ENCODE peak calls at places on chromosomes 12 and 14, in six cellular contexts. P is transverse colon; Y is CD8-positive, alpha-beta T cell; E is psoas muscle; R is stomach; X is body of pancreas. G is an unnamed sample.

GRCh38 chr12:40226652-40227051 is 1.9 kb downstream of the LRRK2 start:
- DNase-seq in P (peak), Y (no peak), E (peak), R (no peak), X (peak), G (no peak)

GRCh38 chr12:43882578-43883178 is 46.8 kb downstream of the TMEM117 start:
- DNase-seq in P (peak), Y (peak), E (no peak), R (no peak), X (peak), G (no peak)

GRCh38 chr14:75373133-75373532 is 54.7 kb upstream of the JDP2 start:
- DNase-seq in P (no peak), Y (no peak), E (no peak), R (no peak), X (no peak), G (no peak)

GRCh38 chr12:17204289-17205054 is 598.5 kb upstream of the LMO3 start:
- DNase-seq in P (no peak), Y (no peak), E (no peak), R (no peak), X (no peak), G (no peak)

GRCh38 chr14:61342486-61342885 is 21.1 kb downstream of the PRKCH start:
- DNase-seq in P (peak), Y (peak), E (no peak), R (no peak), X (peak), G (no peak)

GRCh38 chr12:1533602-1534304 is 60.6 kb downstream of the FBXL14 start:
- DNase-seq in P (peak), Y (peak), E (no peak), R (no peak), X (no peak), G (no peak)

GRCh38 chr14:105700622-105701288 is 174.4 kb downstream of the TMEM121 start:
- DNase-seq in P (peak), Y (no peak), E (no peak), R (no peak), X (no peak), G (no peak)

GRCh38 chr14:104981699-104982541 is 3.7 kb upstream of the CLBA1 start:
- DNase-seq in P (no peak), Y (no peak), E (no peak), R (no peak), X (no peak), G (no peak)

GRCh38 chr12:63064080-63064479 is 86.9 kb downstream of the AVPR1A start:
- DNase-seq in P (no peak), Y (no peak), E (no peak), R (no peak), X (no peak), G (no peak)

DNA sequence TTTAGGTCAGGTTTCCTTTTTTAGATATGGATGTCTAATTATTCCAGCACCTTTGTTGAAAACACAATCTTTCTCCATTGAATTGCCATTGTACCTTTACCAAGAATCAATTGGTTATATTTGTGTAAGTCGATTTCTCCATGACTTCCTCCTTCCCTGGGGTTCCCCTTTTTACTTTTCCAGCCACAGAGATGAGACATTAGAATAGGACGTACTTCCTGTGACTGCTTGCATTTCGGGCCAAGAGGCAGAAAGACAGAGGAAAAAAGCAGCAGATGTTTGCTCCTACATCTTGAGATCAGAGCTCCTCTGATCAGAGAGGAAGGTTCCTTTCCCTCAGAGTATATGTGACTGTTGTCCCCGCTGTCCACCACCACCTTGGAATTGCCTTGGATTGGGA is 453.7 kb upstream of the RGS6 start:
- DNase-seq in P (no peak), Y (no peak), E (no peak), R (no peak), X (peak), G (no peak)
- H3K4me3 ChIP-seq in P (no peak), Y (no peak), E (no peak), R (no peak), X (no peak), G (no peak)

DNA sequence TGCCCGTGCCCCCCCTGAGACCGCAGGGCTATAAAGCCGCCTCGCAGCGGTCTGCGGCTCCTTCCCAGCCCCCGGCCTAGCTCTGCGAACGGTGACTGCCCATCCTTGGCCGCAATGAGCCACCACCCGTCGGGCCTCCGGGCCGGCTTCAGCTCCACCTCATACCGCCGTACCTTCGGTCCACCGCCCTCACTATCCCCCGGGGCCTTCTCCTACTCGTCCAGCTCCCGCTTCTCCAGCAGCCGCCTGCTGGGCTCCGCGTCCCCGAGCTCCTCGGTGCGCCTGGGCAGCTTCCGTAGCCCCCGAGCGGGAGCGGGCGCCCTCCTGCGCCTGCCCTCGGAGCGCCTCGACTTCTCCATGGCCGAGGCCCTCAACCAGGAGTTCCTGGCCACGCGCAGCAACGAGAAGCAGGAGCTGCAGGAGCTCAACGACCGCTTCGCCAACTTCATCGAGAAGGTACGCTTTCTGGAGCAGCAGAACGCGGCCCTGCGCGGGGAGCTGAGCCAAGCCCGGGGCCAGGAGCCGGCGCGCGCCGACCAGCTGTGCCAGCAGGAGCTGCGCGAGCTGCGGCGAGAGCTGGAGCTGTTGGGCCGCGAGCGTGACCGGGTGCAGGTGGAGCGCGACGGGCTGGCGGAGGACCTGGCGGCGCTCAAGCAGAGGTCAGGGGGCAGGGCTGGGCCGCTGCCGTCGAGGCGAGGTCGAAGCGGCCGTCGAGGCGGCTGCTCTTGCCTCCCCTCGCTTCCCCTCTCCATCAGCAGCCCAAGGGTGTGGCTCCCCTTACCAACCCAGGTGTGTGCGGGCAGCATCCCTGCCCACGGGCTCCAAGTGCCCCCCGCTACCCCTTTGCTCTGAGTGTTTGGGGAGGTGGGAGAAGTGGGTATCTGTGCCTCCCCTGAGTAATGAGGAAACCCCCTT is at the start of gene PRPH:
- DNase-seq in P (no peak), Y (no peak), E (no peak), R (no peak), X (no peak), G (no peak)
- H3K4me3 ChIP-seq in P (peak), Y (no peak), E (no peak), R (peak), X (no peak), G (no peak)

GRCh38 chr12:49549735-49550710 is 11.2 kb downstream of the KCNH3 start:
- DNase-seq in P (no peak), Y (no peak), E (no peak), R (no peak), X (no peak), G (no peak)
- H3K4me3 ChIP-seq in P (no peak), Y (peak), E (peak), R (no peak), X (no peak), G (no peak)

DNA sequence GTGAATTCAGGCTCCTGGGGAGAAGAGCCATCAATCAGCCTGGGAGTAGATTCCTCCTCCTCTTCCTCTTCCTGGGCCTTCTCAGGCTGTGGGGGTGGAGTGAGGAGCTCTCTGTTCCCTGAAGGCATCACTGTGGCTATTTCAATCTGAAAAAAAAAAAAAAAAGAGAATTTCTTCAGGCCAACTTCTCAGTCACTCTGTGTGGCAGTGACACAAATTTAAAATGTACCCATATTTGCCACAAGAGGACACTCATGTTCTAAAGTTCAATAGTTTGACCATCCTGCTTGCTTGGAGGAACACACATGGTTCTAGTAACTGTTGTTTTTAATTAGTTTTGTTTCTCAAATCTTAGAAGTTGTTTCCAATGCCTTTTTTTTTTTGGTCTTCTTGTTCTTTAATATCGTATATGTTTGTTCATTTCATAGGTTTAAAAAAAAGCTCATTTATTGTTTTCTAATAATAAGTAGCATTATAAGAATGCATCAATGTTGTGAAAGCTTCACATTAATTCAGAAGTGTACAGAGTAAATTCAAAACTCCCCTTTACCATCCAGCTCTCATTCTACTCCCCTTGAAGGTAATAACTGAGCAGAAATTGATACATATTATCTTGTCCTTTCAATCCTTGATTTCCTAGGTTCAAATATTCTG is 23.3 kb upstream of the CCER1 start:
- DNase-seq in P (no peak), Y (no peak), E (no peak), R (no peak), X (peak), G (no peak)
- H3K4me3 ChIP-seq in P (no peak), Y (no peak), E (no peak), R (no peak), X (no peak), G (no peak)

DNA sequence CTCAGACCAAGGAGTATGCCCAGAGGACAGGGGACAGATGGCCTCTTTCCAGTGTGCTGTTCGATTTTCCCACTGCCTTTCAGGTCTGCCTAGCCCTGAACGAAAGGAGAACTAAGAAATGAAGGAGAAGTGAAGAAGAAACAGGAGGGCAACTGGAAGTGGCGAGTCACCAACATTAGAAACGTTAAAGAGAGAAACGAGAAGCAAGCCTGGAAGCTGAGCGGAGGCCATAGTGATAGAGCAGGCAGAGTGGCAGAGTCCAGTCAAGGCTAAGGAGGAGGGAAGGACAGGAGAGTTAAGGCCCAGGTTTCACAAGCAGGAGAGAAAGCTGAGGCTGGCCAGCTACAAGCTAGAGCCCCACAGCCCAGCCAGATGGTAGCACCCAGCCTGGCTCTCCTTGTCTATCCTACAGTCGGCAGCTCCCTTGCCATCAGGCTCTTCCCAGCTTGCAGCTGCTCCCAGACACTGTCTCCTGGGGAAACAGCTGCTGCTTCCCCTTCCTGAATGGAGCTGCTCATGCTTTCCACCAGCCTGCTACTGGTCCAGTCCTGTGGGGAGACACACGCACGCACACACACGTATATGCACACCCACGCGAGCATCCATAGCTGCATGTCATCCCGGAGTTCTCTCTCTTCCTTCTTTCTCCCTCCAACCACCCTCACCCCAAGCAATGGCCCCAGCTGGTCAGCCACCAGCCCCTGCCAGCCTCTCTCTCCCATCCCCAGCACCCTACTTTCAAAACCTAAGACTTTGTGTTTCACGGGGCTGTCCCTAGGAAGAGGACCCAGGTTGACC is 139.7 kb upstream of the CCND2 start:
- DNase-seq in P (no peak), Y (no peak), E (no peak), R (no peak), X (no peak), G (no peak)
- H3K4me3 ChIP-seq in P (no peak), Y (no peak), E (no peak), R (no peak), X (no peak), G (no peak)